ENCODE peak calls at places on chromosomes 2 and 18, in ten cellular contexts. S is left ventricle myocardium superior, N is NCI-H2081, R is GM13977, Q is WTC11, P is Karpas-422, F is RPMI7951, I is GM12865, A is GM23248, C is NCI-H1105 treated with DMSO at 0.1 percent for 48 hours. Y is an unnamed sample.

GRCh38 chr2:19671907-19672306 is 229.9 kb downstream of the TTC32 start:
- DNase-seq in Q (no peak), P (no peak), R (no peak), N (no peak), C (no peak), F (peak), A (no peak), I (no peak), S (no peak), Y (no peak)

GRCh38 chr2:47232738-47233415 is 77.8 kb upstream of the STPG4 start:
- DNase-seq in A (no peak), P (no peak), C (peak), S (no peak), Q (no peak), R (no peak), F (no peak), N (no peak), I (no peak), Y (no peak)

GRCh38 chr2:99573624-99574251 is 83.9 kb upstream of the REV1 start:
- DNase-seq in C (no peak), I (peak), A (no peak), R (no peak), S (no peak), Q (no peak), P (no peak), N (peak), F (no peak), Y (no peak)

GRCh38 chr18:45828917-45829811 is 3.7 kb downstream of the SIGLEC15 start:
- DNase-seq in I (no peak), S (no peak), R (no peak), A (no peak), Q (no peak), C (no peak), P (no peak), N (no peak), F (no peak), Y (no peak)

GRCh38 chr2:172048996-172049503 is 36.3 kb upstream of the DLX1 start:
- DNase-seq in F (no peak), N (no peak), S (no peak), Q (no peak), R (no peak), A (no peak), I (no peak), P (no peak), C (no peak), Y (no peak)

GRCh38 chr2:239326831-239327535 is 73.8 kb downstream of the HDAC4 start:
- DNase-seq in A (no peak), P (no peak), S (no peak), Q (no peak), N (no peak), C (no peak), R (peak), I (peak), F (peak), Y (no peak)

GRCh38 chr2:67802296-67802695 is 260.5 kb downstream of the C1D start:
- DNase-seq in F (no peak), P (no peak), C (no peak), I (no peak), N (no peak), A (peak), R (no peak), Q (no peak), S (no peak), Y (no peak)

GRCh38 chr18:45688113-45688512 is 35.9 kb upstream of the SLC14A1 start:
- DNase-seq in P (peak), S (no peak), C (no peak), N (no peak), I (no peak), Q (no peak), A (peak), R (no peak), F (peak), Y (no peak)

GRCh38 chr2:85536479-85536878 is 2.5 kb upstream of the MAT2A start:
- DNase-seq in Q (no peak), P (no peak), R (no peak), C (no peak), F (peak), S (no peak), I (no peak), A (peak), N (no peak), Y (no peak)

GRCh38 chr2:43340066-43340465 is 113.7 kb upstream of the ZFP36L2 start:
- DNase-seq in R (no peak), N (no peak), Q (no peak), F (peak), S (no peak), A (peak), P (no peak), C (no peak), I (no peak), Y (no peak)

GRCh38 chr2:199484927-199485326 is 27.2 kb upstream of the SATB2 start:
- DNase-seq in S (no peak), R (no peak), I (peak), A (peak), F (peak), P (peak), Q (peak), N (no peak), C (peak), Y (no peak)

GRCh38 chr2:189581354-189582139 is 961 bp upstream of the SLC40A1 start:
- DNase-seq in A (no peak), I (no peak), S (no peak), F (no peak), N (no peak), Q (peak), C (no peak), P (no peak), R (peak), Y (no peak)

GRCh38 chr18:55047546-55047945 is 88.3 kb upstream of the CCDC68 start:
- DNase-seq in R (no peak), F (peak), I (no peak), C (no peak), N (no peak), S (no peak), Q (no peak), A (peak), P (no peak), Y (no peak)

GRCh38 chr18:21474621-21475020 is 125.9 kb downstream of the ESCO1 start:
- DNase-seq in C (no peak), R (no peak), A (no peak), P (no peak), N (no peak), Q (no peak), I (no peak), F (no peak), S (no peak), Y (no peak)

GRCh38 chr2:64367444-64367843 is 86.5 kb upstream of the LGALSL start:
- DNase-seq in N (no peak), S (no peak), C (no peak), A (no peak), F (no peak), P (no peak), Q (no peak), R (no peak), I (no peak), Y (no peak)

GRCh38 chr18:22552254-22552653 is 134.5 kb upstream of the CTAGE1 start:
- DNase-seq in P (no peak), C (no peak), I (no peak), Q (no peak), N (no peak), F (no peak), A (peak), S (no peak), R (no peak), Y (no peak)

GRCh38 chr2:225270861-225271260 is 128.6 kb upstream of the NYAP2 start:
- DNase-seq in F (peak), R (peak), I (peak), A (peak), S (no peak), C (peak), Q (no peak), N (peak), P (peak), Y (peak)

GRCh38 chr2:61421611-61422010 is 49.3 kb downstream of the USP34 start:
- DNase-seq in Q (no peak), N (no peak), R (no peak), C (no peak), P (no peak), A (no peak), I (no peak), S (no peak), F (no peak), Y (no peak)

GRCh38 chr2:12636837-12637581 is 79.7 kb upstream of the TRIB2 start:
- DNase-seq in C (no peak), P (no peak), I (no peak), N (no peak), F (peak), R (no peak), A (peak), Q (no peak), S (no peak), Y (no peak)

GRCh38 chr2:18299423-18300212 is 260.8 kb downstream of the RDH14 start:
- DNase-seq in F (peak), R (no peak), A (peak), I (no peak), C (peak), Q (no peak), S (no peak), P (no peak), N (peak), Y (no peak)

GRCh38 chr2:216687111-216687510 is 8.2 kb downstream of the IGFBP5 start:
- DNase-seq in I (no peak), R (no peak), P (no peak), C (no peak), S (no peak), N (no peak), Q (no peak), A (no peak), F (no peak), Y (no peak)

GRCh38 chr18:73737990-73738389 is 409.6 kb downstream of the FBXO15 start:
- DNase-seq in S (no peak), Q (no peak), C (no peak), F (no peak), P (no peak), I (no peak), N (no peak), R (no peak), A (no peak), Y (no peak)

GRCh38 chr2:178070824-178071223 is 1.8 kb downstream of the PDE11A start:
- DNase-seq in I (no peak), N (no peak), P (no peak), R (no peak), S (no peak), F (no peak), A (peak), C (no peak), Q (no peak), Y (no peak)

GRCh38 chr2:166419616-166419934 is 43.8 kb upstream of the SCN9A start:
- DNase-seq in Q (no peak), F (peak), C (peak), N (peak), A (peak), R (no peak), S (no peak), I (no peak), P (peak), Y (no peak)

GRCh38 chr2:164710252-164710633 is 89.0 kb upstream of the GRB14 start:
- DNase-seq in F (peak), P (no peak), C (no peak), A (peak), Q (no peak), N (no peak), I (no peak), R (no peak), S (no peak), Y (no peak)

GRCh38 chr2:168935810-168936581 is 34.9 kb downstream of the G6PC2 start:
- DNase-seq in Q (no peak), A (peak), P (no peak), N (no peak), C (no peak), R (no peak), F (peak), S (no peak), I (no peak), Y (no peak)

Y was measured in DMS 273 treated with DMSO at 0.1 percent for 48 hours.